ENCODE peak calls at places on chromosomes 16 and 17, in four cellular contexts. A is esophagus squamous epithelium, F is endothelial cell of umbilical vein, E is stomach. K is an unnamed sample. For H3K4me1, the result is how much of the 10 kb centered on the place peaks cover.

GRCh38 chr16:17223576-17223975 is 247.2 kb downstream of the XYLT1 start:
- DNase-seq in A (no peak), F (no peak), E (no peak), K (no peak)

GRCh38 chr16:89599451-89599858 is 14.0 kb upstream of the DPEP1 start:
- DNase-seq in A (no peak), F (no peak), E (no peak), K (no peak)

GRCh38 chr16:65202461-65202860 is 80.6 kb upstream of the CDH11 start:
- DNase-seq in A (no peak), F (no peak), E (no peak), K (no peak)

GRCh38 chr17:34703533-34703932 is 124.2 kb downstream of the TMEM132E start:
- DNase-seq in A (no peak), F (peak), E (no peak), K (peak)

GRCh38 chr17:65020284-65020683 is 36.3 kb downstream of the GNA13 start:
- DNase-seq in A (no peak), F (no peak), E (no peak), K (no peak)

GRCh38 chr17:81723651-81724209 is 11.6 kb downstream of the SLC25A10 start:
- DNase-seq in A (no peak), F (no peak), E (peak), K (no peak)

GRCh38 chr17:75301502-75302206 is 12.4 kb upstream of the SLC25A19 start:
- DNase-seq in A (no peak), F (no peak), E (no peak), K (no peak)

GRCh38 chr17:51164911-51165679 is 1.1 kb upstream of the NME2 start:
- DNase-seq in A (no peak), F (no peak), E (no peak), K (no peak)

GRCh38 chr17:83152745-83153611 is 73.6 kb downstream of the METRNL start:
- DNase-seq in A (no peak), F (no peak), E (no peak), K (no peak)

GRCh38 chr17:42142371-42142896 is 12.4 kb downstream of the RAB5C start:
- DNase-seq in A (no peak), F (no peak), E (no peak), K (no peak)

DNA sequence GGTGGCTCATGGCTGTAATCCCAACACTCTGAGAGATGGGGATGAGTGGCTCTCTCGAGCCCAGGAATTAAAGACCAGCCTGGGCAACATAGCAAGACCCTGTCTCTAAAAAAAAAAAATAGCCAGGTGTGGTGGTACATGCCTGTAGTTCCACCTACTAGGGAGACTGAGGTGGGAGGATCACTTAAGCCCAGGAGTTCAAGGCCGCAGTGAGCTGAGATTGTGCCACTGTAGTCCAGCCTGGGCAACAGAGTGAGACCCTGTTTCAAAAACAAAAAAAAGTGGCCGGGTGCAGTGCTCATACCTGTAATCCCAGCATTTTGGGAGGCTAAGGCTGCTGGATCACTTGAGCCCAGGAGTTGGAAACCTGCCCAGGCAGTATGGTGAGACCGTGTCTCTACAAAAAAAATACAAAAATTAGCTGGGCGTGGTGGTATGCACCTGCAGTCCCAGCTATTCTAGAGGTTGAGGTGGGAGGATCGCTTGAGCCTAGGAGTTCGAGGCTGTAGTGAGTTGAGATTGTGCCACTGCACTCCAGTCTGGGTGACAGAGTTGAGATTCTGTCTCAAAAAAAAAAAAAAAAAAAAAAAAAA is 3.0 kb downstream of the C16orf54 start:
- DNase-seq in A (no peak), F (no peak), E (no peak), K (no peak)
- H3K4me1 ChIP-seq in A (under half), F (under half), E (under half), K (under half)

GRCh38 chr17:48577330-48577945 is 712 bp downstream of the HOXB4 start:
- DNase-seq in A (no peak), F (peak), E (no peak), K (no peak)

GRCh38 chr17:48574523-48575065 is 3.6 kb downstream of the HOXB4 start:
- DNase-seq in A (no peak), F (no peak), E (no peak), K (no peak)

GRCh38 chr17:48575066-48575582 is 3.0 kb downstream of the HOXB4 start:
- DNase-seq in A (no peak), F (peak), E (no peak), K (no peak)

GRCh38 chr17:48576479-48577309 is 1.5 kb downstream of the HOXB4 start:
- DNase-seq in A (no peak), F (peak), E (no peak), K (no peak)

DNA sequence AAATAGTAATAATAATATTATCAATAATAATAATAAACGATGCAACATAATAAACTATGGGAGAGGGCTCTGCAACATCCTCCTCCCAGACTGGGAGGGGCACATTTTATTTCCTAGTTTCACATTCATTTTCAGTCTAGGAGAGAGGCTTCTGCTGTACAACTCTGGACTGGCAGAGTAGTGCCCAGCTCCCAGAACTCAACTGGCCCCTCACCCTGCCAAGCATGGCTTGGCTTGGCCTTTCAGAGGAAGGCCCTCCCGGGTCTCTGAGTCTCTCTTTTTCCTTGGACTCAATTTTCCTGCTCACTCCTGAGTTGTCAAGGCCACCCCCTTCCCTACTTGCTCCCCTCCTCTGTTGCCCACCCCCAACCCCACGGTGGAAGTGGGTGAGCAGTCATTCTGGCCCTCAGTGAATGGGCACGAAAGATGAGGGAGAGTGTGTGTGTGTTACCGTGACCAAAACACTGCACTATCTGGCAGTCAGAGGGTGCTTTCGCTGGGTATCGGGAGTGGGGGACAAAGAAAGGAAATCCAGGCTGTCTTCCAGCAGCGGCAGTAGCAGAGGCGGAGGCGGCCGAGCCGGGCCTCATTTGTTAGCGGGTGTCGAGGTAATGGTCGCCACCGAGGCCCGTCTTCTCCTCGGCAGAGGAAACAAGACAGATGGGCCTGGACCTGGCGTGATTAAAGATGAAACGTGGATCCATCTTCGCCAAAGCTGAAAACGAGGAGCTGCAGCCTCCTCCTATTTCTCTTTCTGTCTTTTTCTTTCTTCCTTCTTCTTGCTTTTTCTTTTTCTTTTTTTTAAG is 2.3 kb downstream of the HOXB4 start:
- DNase-seq in A (no peak), F (peak), E (no peak), K (no peak)
- H3K4me1 ChIP-seq in A (half or more), F (half or more), E (under half), K (under half)

DNA sequence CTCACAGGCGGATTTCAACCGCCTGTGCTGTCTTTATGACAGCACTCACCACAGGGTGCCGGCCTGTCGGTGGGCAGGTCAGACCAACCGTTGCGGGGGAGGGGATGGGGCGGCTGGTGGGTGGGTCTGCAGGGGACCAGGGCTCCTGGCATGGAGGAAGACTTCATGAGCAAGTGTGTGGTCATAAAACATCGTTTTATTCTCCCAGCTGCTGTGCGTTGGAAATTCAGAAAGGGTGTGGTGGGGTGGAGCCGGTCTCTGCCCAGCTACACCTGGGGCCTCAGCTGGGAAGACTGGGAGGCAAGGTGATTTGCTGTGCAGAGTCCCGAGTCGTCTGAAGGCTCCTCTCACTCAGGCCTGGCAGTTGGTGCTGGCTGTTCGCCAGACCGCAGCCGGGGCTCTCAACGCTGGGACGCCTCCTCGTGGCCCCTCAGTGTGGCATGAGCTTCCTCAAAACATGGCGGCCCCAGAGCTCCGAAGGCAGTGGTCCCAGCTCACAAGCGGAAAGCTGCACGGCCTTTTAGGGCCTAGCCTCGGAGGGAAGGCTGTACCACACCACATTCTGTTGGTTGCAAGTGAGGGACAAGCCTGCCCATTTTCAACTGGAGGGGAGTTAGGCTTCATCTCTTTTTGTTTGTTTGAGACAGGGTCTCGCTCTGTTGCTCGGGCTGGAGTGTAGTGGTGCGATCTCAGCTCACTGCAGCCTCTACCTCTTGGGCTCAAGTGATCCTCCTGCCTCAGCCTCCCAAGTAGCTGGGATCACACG is 45.8 kb upstream of the GSE1 start:
- DNase-seq in A (no peak), F (no peak), E (no peak), K (no peak)
- H3K4me1 ChIP-seq in A (under half), F (under half), E (half or more), K (under half)

GRCh38 chr16:87708881-87709638 is 56.7 kb downstream of the KLHDC4 start:
- DNase-seq in A (no peak), F (no peak), E (no peak), K (no peak)

GRCh38 chr16:87709677-87710076 is 56.1 kb downstream of the KLHDC4 start:
- DNase-seq in A (no peak), F (no peak), E (no peak), K (no peak)

GRCh38 chr16:87707097-87707496 is 58.7 kb downstream of the KLHDC4 start:
- DNase-seq in A (no peak), F (no peak), E (no peak), K (peak)

GRCh38 chr16:87707714-87708113 is 58.1 kb downstream of the KLHDC4 start:
- DNase-seq in A (no peak), F (no peak), E (no peak), K (no peak)

GRCh38 chr16:87708181-87708580 is 57.6 kb downstream of the KLHDC4 start:
- DNase-seq in A (no peak), F (no peak), E (no peak), K (no peak)
- H3K4me1 ChIP-seq in A (under half), F (under half), E (under half), K (under half)

GRCh38 chr16:19138601-19139000 is 24.8 kb downstream of the ITPRIPL2 start:
- DNase-seq in A (no peak), F (peak), E (peak), K (no peak)
- H3K4me1 ChIP-seq in A (half or more), F (under half), E (under half), K (under half)

GRCh38 chr16:84479716-84480450 is 24.6 kb downstream of the MEAK7 start:
- DNase-seq in A (no peak), F (no peak), E (peak), K (no peak)
- H3K4me1 ChIP-seq in A (under half), F (under half), E (under half), K (under half)

DNA sequence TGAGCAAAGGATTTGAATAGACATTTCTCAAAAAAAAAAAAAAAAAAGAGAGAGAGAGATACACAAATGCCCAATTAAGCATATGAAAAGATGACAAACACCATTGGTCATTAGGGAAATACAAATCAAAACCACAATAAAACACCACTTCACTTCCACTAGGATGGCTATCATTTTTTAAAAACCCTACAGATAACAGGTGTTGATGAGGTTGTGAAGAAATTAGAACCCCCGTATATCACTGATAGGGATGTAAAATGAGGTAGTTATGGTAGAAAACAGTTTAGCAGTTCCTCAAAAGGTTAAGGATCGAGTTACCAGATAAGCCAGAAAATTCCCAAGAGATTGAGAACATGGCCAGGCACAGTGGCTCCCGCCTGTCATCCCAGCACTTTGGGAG is 2.9 kb downstream of the P2RX5 start:
- DNase-seq in A (no peak), F (no peak), E (no peak), K (no peak)
- H3K4me1 ChIP-seq in A (under half), F (under half), E (under half), K (under half)

DNA sequence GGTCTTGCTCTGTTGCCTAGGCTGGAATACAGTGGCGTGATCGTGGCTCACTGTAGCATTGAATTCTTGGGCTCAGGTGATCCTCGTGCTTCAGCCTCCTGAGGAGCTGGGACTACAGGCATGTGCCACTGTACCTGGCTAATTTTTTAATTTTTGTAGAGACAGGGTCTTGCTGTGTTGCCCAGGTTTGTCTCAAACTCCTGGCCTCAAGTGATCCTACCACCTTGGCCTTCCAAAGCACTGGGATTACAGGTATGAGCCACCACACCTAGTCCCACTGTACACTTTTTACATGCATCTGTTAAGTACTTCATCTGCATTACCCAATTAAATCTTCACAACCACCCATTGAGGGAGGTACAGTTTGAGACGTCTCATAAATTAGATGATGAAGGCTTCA is 12.4 kb downstream of the TNRC6A start:
- DNase-seq in A (no peak), F (no peak), E (no peak), K (no peak)
- H3K4me1 ChIP-seq in A (under half), F (under half), E (under half), K (under half)